ENCODE peak calls at places on chromosomes 11 and 22, in five cellular contexts. Y, U, V, J and B are unnamed samples. For H3K4me1, the result is how much of the 10 kb centered on the place peaks cover.

GRCh38 chr11:20374746-20375305 is 11.3 kb downstream of the HTATIP2 start:
- DNase-seq in Y (no peak), U (no peak), V (no peak), J (no peak), B (no peak)

GRCh38 chr11:35765211-35765610 is 102.6 kb downstream of the TRIM44 start:
- DNase-seq in Y (no peak), U (no peak), V (no peak), J (no peak), B (no peak)

GRCh38 chr22:38415561-38416321 is 39.3 kb downstream of the KCNJ4 start:
- DNase-seq in Y (no peak), U (no peak), V (no peak), J (peak), B (no peak)

GRCh38 chr11:86785576-86785975 is 14.8 kb upstream of the PRSS23 start:
- DNase-seq in Y (no peak), U (no peak), V (no peak), J (no peak), B (no peak)

GRCh38 chr11:14638561-14638960 is 5.0 kb upstream of the PDE3B start:
- DNase-seq in Y (no peak), U (no peak), V (no peak), J (no peak), B (no peak)

GRCh38 chr11:115286614-115287013 is 217.6 kb downstream of the CADM1 start:
- DNase-seq in Y (no peak), U (no peak), V (no peak), J (no peak), B (no peak)

GRCh38 chr11:93921695-93922468 is 71.5 kb upstream of the VSTM5 start:
- DNase-seq in Y (no peak), U (no peak), V (no peak), J (no peak), B (peak)

GRCh38 chr11:28104984-28105383 is 3.0 kb downstream of the KIF18A start:
- DNase-seq in Y (no peak), U (no peak), V (no peak), J (no peak), B (no peak)

GRCh38 chr11:14583252-14584105 is 60.1 kb upstream of the PDE3B start:
- DNase-seq in Y (no peak), U (no peak), V (no peak), J (no peak), B (no peak)

GRCh38 chr11:44572884-44573283 is 7.4 kb downstream of the CD82 start:
- DNase-seq in Y (no peak), U (no peak), V (no peak), J (peak), B (no peak)

GRCh38 chr11:98029832-98030231 is 990.9 kb upstream of the CNTN5 start:
- DNase-seq in Y (no peak), U (no peak), V (no peak), J (no peak), B (no peak)

GRCh38 chr22:22787805-22788459 is 99.7 kb upstream of the IGLL5 start:
- DNase-seq in Y (peak), U (peak), V (peak), J (peak), B (peak)

GRCh38 chr11:128689586-128689945 is 4.3 kb upstream of the FLI1 start:
- DNase-seq in Y (no peak), U (no peak), V (no peak), J (peak), B (no peak)

GRCh38 chr11:132311703-132312102 is 941.3 kb downstream of the NTM start:
- DNase-seq in Y (no peak), U (no peak), V (no peak), J (no peak), B (no peak)

GRCh38 chr22:42300286-42301071 is 30.0 kb upstream of the TCF20 start:
- DNase-seq in Y (no peak), U (no peak), V (no peak), J (no peak), B (no peak)

GRCh38 chr11:73395297-73396208 is 19.4 kb downstream of the RELT start:
- DNase-seq in Y (no peak), U (no peak), V (no peak), J (peak), B (no peak)

GRCh38 chr11:57340228-57340627 is 2.1 kb downstream of the P2RX3 start:
- DNase-seq in Y (no peak), U (no peak), V (no peak), J (no peak), B (no peak)

GRCh38 chr22:48188211-48188845 is 1425.9 kb downstream of the TBC1D22A start:
- DNase-seq in Y (no peak), U (no peak), V (no peak), J (no peak), B (no peak)

GRCh38 chr11:73894725-73895335 is 18.0 kb downstream of the PAAF1 start:
- DNase-seq in Y (no peak), U (no peak), V (no peak), J (no peak), B (no peak)

GRCh38 chr11:16528639-16529038 is 172.3 kb upstream of the SOX6 start:
- DNase-seq in Y (no peak), U (no peak), V (no peak), J (no peak), B (no peak)

GRCh38 chr22:21972293-21972779 is 10.3 kb downstream of the TOP3B start:
- DNase-seq in Y (no peak), U (peak), V (peak), J (peak), B (no peak)

GRCh38 chr22:50447576-50448551 is 27.0 kb downstream of the SBF1 start:
- DNase-seq in Y (no peak), U (peak), V (no peak), J (peak), B (no peak)

GRCh38 chr11:898540-899190 is 11.9 kb downstream of the CHID1 start:
- DNase-seq in Y (no peak), U (no peak), V (no peak), J (peak), B (peak)

GRCh38 chr11:68013611-68014156 is 3.6 kb downstream of the ALDH3B1 start:
- DNase-seq in Y (no peak), U (no peak), V (no peak), J (peak), B (no peak)
- H3K4me1 ChIP-seq in Y (under half), U (under half), V (under half), J (under half), B (half or more)

DNA sequence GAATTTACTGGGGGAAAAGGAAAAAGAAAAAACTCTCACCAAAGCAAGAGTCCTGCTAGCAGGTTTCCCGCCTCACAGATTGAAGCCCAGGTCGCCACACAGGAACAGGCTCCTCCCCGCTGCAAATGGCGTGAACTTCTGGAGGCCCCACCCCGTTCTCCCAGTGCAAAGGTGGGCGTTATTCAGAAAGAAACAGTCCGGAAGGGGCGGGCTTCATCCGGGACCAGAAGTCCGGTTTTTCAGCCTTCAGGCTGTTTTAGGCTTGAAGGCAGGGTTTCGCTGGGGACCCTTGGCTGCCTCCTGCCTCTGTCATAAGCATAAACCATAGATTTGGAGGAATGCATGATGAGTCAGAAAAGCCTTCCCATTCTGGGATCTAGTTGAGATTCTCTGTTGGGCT is 148.3 kb upstream of the POU2AF2 start:
- DNase-seq in Y (peak), U (peak), V (no peak), J (no peak), B (peak)
- H3K4me3 ChIP-seq in Y (no peak), U (peak), V (no peak), J (no peak), B (no peak)

GRCh38 chr11:12449961-12450715 is 72.8 kb downstream of the PARVA start:
- DNase-seq in Y (no peak), U (no peak), V (no peak), J (no peak), B (no peak)
- H3K4me1 ChIP-seq in Y (under half), U (under half), V (under half), J (under half), B (under half)

DNA sequence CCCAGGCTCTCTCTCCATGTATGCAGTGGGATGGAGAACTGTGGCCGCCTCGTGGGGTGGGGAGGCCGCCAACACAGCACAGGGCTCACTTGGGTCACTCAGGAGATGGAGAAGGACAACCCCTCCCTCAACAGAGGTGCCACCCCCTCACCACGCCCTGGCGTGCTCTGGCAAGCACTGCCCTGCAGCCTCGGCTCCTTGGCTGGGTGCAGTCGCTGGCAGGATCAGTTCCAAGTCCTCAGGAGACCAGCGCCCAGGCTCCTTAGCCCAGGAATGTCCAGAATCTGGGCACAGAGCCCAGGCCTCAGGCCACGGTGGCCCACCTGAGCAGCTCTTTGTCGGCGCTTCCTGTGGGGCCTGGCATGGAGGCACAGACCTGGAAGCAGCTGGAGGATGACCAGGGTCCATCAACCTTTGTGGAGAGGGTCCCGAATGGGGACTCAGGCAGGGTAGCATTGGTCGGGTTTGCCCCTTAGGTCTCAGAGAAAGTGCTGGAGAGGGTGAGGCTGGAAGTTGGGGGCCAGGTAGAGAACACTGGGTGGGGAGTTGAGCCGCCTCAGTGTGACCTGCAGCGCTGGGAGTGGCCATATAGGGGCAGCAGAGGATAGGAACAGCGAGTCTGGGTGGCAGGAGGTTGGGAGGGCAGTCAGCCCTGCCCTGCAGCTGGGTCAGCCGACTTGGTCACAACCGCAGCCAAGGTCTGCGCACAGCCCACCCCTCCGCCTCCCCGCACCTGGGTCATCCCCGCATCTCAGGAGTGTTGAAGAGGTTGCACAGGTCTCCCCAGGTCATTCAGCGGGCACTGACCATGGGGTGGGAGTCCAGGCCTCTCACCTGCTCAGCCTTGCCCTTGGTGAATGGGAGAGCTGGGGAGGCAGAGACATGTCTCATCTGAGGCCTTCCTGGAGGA is 8.2 kb downstream of the SUSD2 start:
- DNase-seq in Y (peak), U (peak), V (no peak), J (peak), B (peak)
- H3K4me3 ChIP-seq in Y (no peak), U (no peak), V (no peak), J (no peak), B (no peak)